ENCODE peak calls at places on chromosome 17, in six cellular contexts. W is stomach, D is suprapubic skin, R is neural crest cell, P is OCI-LY7, V is GM20000. C is an unnamed sample.

GRCh38 chr17:15963670-15964110 is 18.8 kb downstream of the ADORA2B start:
- DNase-seq in R (no peak), W (no peak), V (no peak), P (no peak), D (no peak), C (no peak)

GRCh38 chr17:55709984-55710383 is 12.7 kb downstream of the TMEM100 start:
- DNase-seq in V (no peak), R (no peak), W (no peak), P (no peak), D (no peak), C (no peak)

GRCh38 chr17:65627892-65628622 is 66.6 kb upstream of the AXIN2 start:
- DNase-seq in D (no peak), R (no peak), V (no peak), P (no peak), W (peak; percentile 67), C (no peak)

GRCh38 chr17:66056148-66056547 is 135.8 kb downstream of the CEP112 start:
- DNase-seq in D (no peak), R (no peak), W (no peak), V (no peak), P (no peak), C (no peak)

GRCh38 chr17:49989518-49989880 is 5.5 kb downstream of the DLX3 start:
- DNase-seq in D (no peak), W (no peak), V (no peak), P (no peak), R (no peak), C (no peak)

GRCh38 chr17:80850817-80851216 is 140.8 kb upstream of the CHMP6 start:
- DNase-seq in V (no peak), R (no peak), D (no peak), P (no peak), W (no peak), C (no peak)

GRCh38 chr17:81516439-81516838 is 3.8 kb upstream of the ACTG1 start:
- DNase-seq in D (peak; percentile 63), V (no peak), R (no peak), W (no peak), P (no peak), C (no peak)

GRCh38 chr17:80277751-80278671 is 17.4 kb downstream of the RNF213 start:
- DNase-seq in V (no peak), W (no peak), D (no peak), P (no peak), R (no peak), C (no peak)

GRCh38 chr17:38419508-38419981 is 8.7 kb upstream of the ARHGAP23 start:
- DNase-seq in D (no peak), W (no peak), P (peak; percentile 30), R (no peak), V (no peak), C (no peak)

GRCh38 chr17:22374741-22375140 is 682.4 kb downstream of the KCNJ18 start:
- DNase-seq in V (peak; percentile 4), D (no peak), R (no peak), W (no peak), P (no peak), C (no peak)

GRCh38 chr17:42781639-42782401 is 1.4 kb downstream of the WNK4 start:
- DNase-seq in V (peak; percentile 43), R (no peak), D (no peak), P (no peak), W (peak; percentile 45), C (no peak)

GRCh38 chr17:4710693-4711634 is 532 bp downstream of the ARRB2 start:
- DNase-seq in W (peak; percentile 35), D (peak; percentile 81), R (no peak), V (peak; percentile 44), P (peak; percentile 53), C (no peak)

GRCh38 chr17:50198026-50198669 is 3.3 kb downstream of the COL1A1 start:
- DNase-seq in R (peak; percentile 56), P (peak; percentile 60), V (peak; percentile 80), W (peak; percentile 73), D (no peak), C (no peak)

GRCh38 chr17:1100382-1100781 is 79.4 kb downstream of the ABR start:
- DNase-seq in D (no peak), W (no peak), V (no peak), R (no peak), P (no peak), C (no peak)

GRCh38 chr17:9872852-9873251 is 32.2 kb downstream of the RCVRN start:
- DNase-seq in V (no peak), W (no peak), P (no peak), D (no peak), R (no peak), C (no peak)

GRCh38 chr17:19726615-19727376 is 10.4 kb upstream of the SLC47A2 start:
- DNase-seq in P (no peak), R (no peak), W (no peak), D (no peak), V (no peak), C (no peak)

GRCh38 chr17:27310548-27311110 is 16.7 kb downstream of the WSB1 start:
- DNase-seq in V (no peak), D (no peak), R (no peak), P (no peak), W (no peak), C (no peak)

GRCh38 chr17:29566473-29567361 is at the start of gene ABHD15:
- DNase-seq in R (no peak), V (peak; percentile 86), P (peak; percentile 45), D (peak; percentile 80), W (peak; percentile 79), C (peak; percentile 52)

GRCh38 chr17:68355093-68355492 is 63.8 kb downstream of the ARSG start:
- DNase-seq in V (no peak), P (no peak), R (no peak), D (no peak), W (no peak), C (no peak)

GRCh38 chr17:82915697-82916027 is 75.8 kb upstream of the ZNF750 start:
- DNase-seq in P (peak; percentile 85), D (no peak), W (no peak), R (no peak), V (no peak), C (no peak)

GRCh38 chr17:45307290-45308015 is 9.4 kb downstream of the MAP3K14 start:
- DNase-seq in R (no peak), V (peak; percentile 61), D (no peak), W (no peak), P (peak; percentile 77), C (no peak)

GRCh38 chr17:6796887-6797490 is 21.0 kb downstream of the FBXO39 start:
- DNase-seq in V (no peak), W (no peak), R (no peak), D (no peak), P (no peak), C (no peak)

GRCh38 chr17:16314189-16314588 is 39.1 kb downstream of the CENPV start:
- DNase-seq in P (no peak), W (no peak), V (no peak), D (no peak), R (no peak), C (no peak)

GRCh38 chr17:67323445-67323844 is 42.9 kb downstream of the PSMD12 start:
- DNase-seq in D (no peak), W (no peak), P (no peak), V (no peak), R (no peak), C (no peak)

GRCh38 chr17:80612997-80613731 is 68.5 kb downstream of the RPTOR start:
- DNase-seq in W (no peak), V (no peak), P (peak; percentile 58), R (no peak), D (no peak), C (no peak)

GRCh38 chr17:78120971-78121800 is 7.4 kb downstream of the TMC6 start:
- DNase-seq in W (no peak), P (peak; percentile 53), V (no peak), R (no peak), D (peak; percentile 58), C (no peak)

DNA sequence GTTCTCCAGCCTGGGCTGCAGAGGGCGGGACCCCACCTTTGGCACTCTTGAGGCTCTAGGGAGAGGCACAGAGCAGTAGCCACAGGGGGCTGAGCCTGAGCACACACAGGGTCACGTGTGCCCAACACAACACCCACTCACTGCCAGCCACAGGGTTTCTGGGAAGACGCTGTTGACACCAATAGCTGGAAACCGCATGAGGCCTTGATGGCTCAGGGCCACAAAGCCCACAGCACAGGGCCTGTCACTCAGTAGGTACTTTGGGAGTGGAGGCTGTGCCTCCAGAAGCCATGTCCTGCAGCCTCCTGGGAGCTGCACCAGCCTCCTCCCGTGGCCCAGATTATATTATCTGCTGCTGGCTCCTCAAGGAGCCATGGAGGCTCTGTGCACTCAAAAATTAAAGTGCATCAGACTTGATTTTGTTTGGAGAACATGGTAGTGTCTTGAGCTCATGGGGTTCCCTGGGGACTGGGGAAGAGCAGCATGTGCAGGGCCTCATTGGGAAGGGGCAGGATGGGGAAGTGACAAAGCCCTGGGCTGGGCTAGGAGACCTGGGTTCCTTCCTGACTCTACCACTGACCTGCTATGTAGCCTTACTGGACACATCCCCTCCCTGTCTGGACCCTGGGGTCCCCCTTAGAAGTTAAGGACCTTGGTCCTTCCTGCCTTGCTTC is 12.5 kb upstream of the SREBF1 start:
- DNase-seq in P (no peak), V (peak; percentile 34), R (no peak), D (no peak), W (peak; percentile 62), C (no peak)
- TF ChIP-seq CTCF in P (no peak), V (no peak), R (no peak), D (no peak), W (no peak), C (no peak)

GRCh38 chr17:72602517-72603345 is 481.9 kb downstream of the SOX9 start:
- DNase-seq in W (peak; percentile 47), V (no peak), D (no peak), P (peak; percentile 19), R (no peak), C (no peak)
- TF ChIP-seq CTCF in W (no peak), V (no peak), D (no peak), P (no peak), R (peak; percentile 32), C (no peak)

DNA sequence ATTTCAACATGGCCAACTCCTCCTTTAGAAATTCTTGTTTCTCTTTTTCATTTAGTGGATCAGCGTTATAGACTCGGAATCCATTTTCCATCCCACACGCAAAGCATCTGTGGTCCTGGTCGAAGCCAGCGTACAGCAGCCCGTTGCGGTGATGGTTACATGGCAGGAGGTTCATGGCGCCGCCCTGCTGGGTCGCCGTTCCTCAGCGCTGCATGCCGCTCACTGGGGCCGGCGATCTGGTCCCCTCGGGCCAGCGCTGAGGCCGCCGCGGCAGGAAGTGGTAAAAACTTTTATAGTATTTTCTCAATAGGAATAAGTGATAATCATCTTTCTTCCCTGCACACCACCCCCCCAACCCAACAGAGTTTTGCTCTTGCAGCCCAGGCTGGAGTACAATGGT is 29.9 kb upstream of the RHOT1 start:
- DNase-seq in P (no peak), V (no peak), R (no peak), W (no peak), D (no peak), C (no peak)
- TF ChIP-seq CTCF in P (peak; percentile 44), V (no peak), R (no peak), W (no peak), D (no peak), C (no peak)

GRCh38 chr17:56976941-56977570 is 875 bp upstream of the SCPEP1 start:
- DNase-seq in R (no peak), W (no peak), P (no peak), V (no peak), D (no peak), C (no peak)

GRCh38 chr17:56979091-56979480 is 1.2 kb downstream of the SCPEP1 start:
- DNase-seq in D (no peak), P (peak; percentile 42), R (no peak), V (peak; percentile 41), W (no peak), C (no peak)

GRCh38 chr17:56978441-56979090 is 635 bp downstream of the SCPEP1 start:
- DNase-seq in R (no peak), D (no peak), V (peak; percentile 64), P (peak; percentile 48), W (no peak), C (no peak)

GRCh38 chr17:56975656-56976055 is 2.3 kb upstream of the SCPEP1 start:
- DNase-seq in W (no peak), R (no peak), P (no peak), D (no peak), V (no peak), C (no peak)

GRCh38 chr17:56977673-56978395 is at the start of gene SCPEP1:
- DNase-seq in W (peak; percentile 87), V (peak; percentile 96), P (peak; percentile 90), D (peak; percentile 90), R (peak; percentile 66), C (peak; percentile 82)
- TF ChIP-seq CTCF in W (no peak), V (no peak), P (peak; percentile 16), D (no peak), R (peak; percentile 5), C (no peak)